ENCODE peak calls at places on chromosomes 4 and X, in ten cellular contexts. G, F, P, I, A, K, S, M, B and Y are unnamed samples.

GRCh38 chr4:176690716-176691115 is 102.0 kb downstream of the VEGFC start:
- DNase-seq in A (no peak), F (no peak), I (no peak), S (no peak), B (no peak), P (no peak), M (no peak), K (no peak), G (no peak), Y (no peak)

GRCh38 chrX:2468406-2469195 is 32.2 kb downstream of the DHRSX start:
- DNase-seq in B (no peak), I (no peak), A (no peak), F (no peak), K (no peak), G (no peak), S (no peak), P (no peak), M (no peak), Y (no peak)

GRCh38 chr4:116872308-116872707 is 213.1 kb downstream of the TRAM1L1 start:
- DNase-seq in A (no peak), F (no peak), I (no peak), G (no peak), K (no peak), P (no peak), M (no peak), S (no peak), B (no peak), Y (no peak)

GRCh38 chrX:56803849-56804681 is 75.0 kb downstream of the NBDY start:
- DNase-seq in S (no peak), M (no peak), A (no peak), B (peak; percentile 10), F (peak; percentile 55), I (no peak), P (no peak), G (no peak), K (no peak), Y (no peak)

GRCh38 chr4:155371432-155372043 is 5.2 kb downstream of the MAP9 start:
- DNase-seq in G (no peak), S (peak; percentile 14), I (peak; percentile 60), A (no peak), K (peak; percentile 10), F (no peak), M (no peak), B (no peak), P (no peak), Y (no peak)

GRCh38 chr4:110501826-110502225 is 25.9 kb downstream of the ENPEP start:
- DNase-seq in K (no peak), A (no peak), I (peak; percentile 42), G (no peak), P (no peak), B (no peak), M (no peak), S (no peak), F (no peak), Y (no peak)

GRCh38 chr4:77360451-77360850 is 203.4 kb downstream of the CCNG2 start:
- DNase-seq in M (no peak), S (peak; percentile 3), I (no peak), B (no peak), G (no peak), P (no peak), K (no peak), F (no peak), A (no peak), Y (no peak)

GRCh38 chr4:81631958-81632439 is 160.3 kb upstream of the RASGEF1B start:
- DNase-seq in M (no peak), K (no peak), G (no peak), A (no peak), S (no peak), B (no peak), F (no peak), I (peak; percentile 81), P (no peak), Y (no peak)

GRCh38 chr4:124564121-124564520 is 148.4 kb downstream of the ANKRD50 start:
- DNase-seq in A (no peak), F (no peak), I (no peak), K (no peak), B (no peak), G (no peak), P (no peak), S (no peak), M (no peak), Y (no peak)

GRCh38 chr4:162891788-162892707 is 274.6 kb downstream of the NAF1 start:
- DNase-seq in B (no peak), M (no peak), K (no peak), I (no peak), P (no peak), G (no peak), A (no peak), S (no peak), F (no peak), Y (no peak)

GRCh38 chr4:110287130-110287529 is 88.7 kb upstream of the ELOVL6 start:
- DNase-seq in F (no peak), K (no peak), M (no peak), G (no peak), A (no peak), P (peak; percentile 24), B (no peak), I (peak; percentile 78), S (no peak), Y (no peak)

GRCh38 chr4:153634737-153635353 is 49.2 kb upstream of the TLR2 start:
- DNase-seq in S (no peak), G (no peak), P (no peak), I (peak; percentile 60), A (no peak), M (no peak), B (no peak), K (no peak), F (no peak), Y (no peak)

GRCh38 chr4:174122705-174123104 is 160.8 kb downstream of the FBXO8 start:
- DNase-seq in F (no peak), S (no peak), I (peak; percentile 59), A (no peak), G (no peak), B (no peak), K (no peak), M (no peak), P (no peak), Y (no peak)

GRCh38 chr4:110165382-110166285 is 32.8 kb downstream of the ELOVL6 start:
- DNase-seq in G (no peak), F (no peak), I (peak; percentile 59), B (no peak), K (peak; percentile 64), P (no peak), A (no peak), M (no peak), S (no peak), Y (no peak)

GRCh38 chrX:55056820-55057690 is 17.8 kb upstream of the PAGE2B start:
- DNase-seq in S (peak; percentile 20), A (no peak), B (no peak), I (peak; percentile 56), G (no peak), P (no peak), M (no peak), F (no peak), K (peak; percentile 61), Y (no peak)

GRCh38 chr4:15234585-15235126 is 193.2 kb upstream of the C1QTNF7 start:
- DNase-seq in G (no peak), F (no peak), I (peak; percentile 92), S (no peak), M (no peak), A (no peak), B (no peak), P (peak; percentile 6), K (no peak), Y (no peak)

GRCh38 chrX:131073607-131074006 is 15.5 kb downstream of the ARHGAP36 start:
- DNase-seq in P (no peak), B (no peak), S (no peak), K (no peak), G (no peak), A (no peak), M (no peak), I (no peak), F (no peak), Y (no peak)

GRCh38 chrX:33336783-33337182 is 125.4 kb upstream of the DMD start:
- DNase-seq in M (no peak), P (no peak), K (no peak), A (no peak), I (peak; percentile 25), B (peak; percentile 14), F (no peak), S (peak; percentile 26), G (no peak), Y (no peak)

GRCh38 chr4:184417802-184418511 is 56.4 kb downstream of the IRF2 start:
- DNase-seq in K (no peak), P (peak; percentile 54), I (peak; percentile 72), M (no peak), S (no peak), F (no peak), A (peak; percentile 13), B (no peak), G (no peak), Y (no peak)

GRCh38 chrX:155065035-155065734 is 5.8 kb downstream of the CMC4 start:
- DNase-seq in P (peak; percentile 30), M (no peak), S (no peak), A (no peak), G (no peak), I (peak; percentile 43), F (no peak), B (no peak), K (no peak), Y (no peak)

GRCh38 chr4:101835121-101835904 is 44.8 kb downstream of the BANK1 start:
- DNase-seq in G (no peak), B (no peak), S (peak; percentile 59), K (no peak), A (no peak), M (no peak), P (no peak), F (no peak), I (peak; percentile 69), Y (no peak)

GRCh38 chrX:13022926-13023325 is 21.5 kb downstream of the FAM9C start:
- DNase-seq in G (no peak), M (no peak), B (no peak), P (no peak), I (no peak), S (no peak), A (no peak), K (no peak), F (no peak), Y (no peak)

GRCh38 chr4:48194986-48195773 is 61.1 kb upstream of the TXK start:
- DNase-seq in B (no peak), K (no peak), A (no peak), G (no peak), F (no peak), P (no peak), I (no peak), M (no peak), S (peak; percentile 60), Y (no peak)

GRCh38 chrX:134388161-134389109 is 71.5 kb upstream of the HPRT1 start:
- DNase-seq in A (no peak), K (no peak), B (no peak), S (no peak), P (no peak), I (no peak), M (no peak), F (no peak), G (no peak), Y (no peak)

GRCh38 chr4:184792950-184793555 is 32.7 kb downstream of the ACSL1 start:
- DNase-seq in B (no peak), K (no peak), I (peak; percentile 91), A (no peak), P (peak; percentile 63), S (no peak), F (no peak), M (no peak), G (no peak), Y (no peak)

GRCh38 chrX:68238568-68238967 is 194.7 kb downstream of the OPHN1 start:
- DNase-seq in M (no peak), G (no peak), S (no peak), B (no peak), K (no peak), I (no peak), P (no peak), F (no peak), A (no peak), Y (no peak)

GRCh38 chrX:9729161-9729885 is 36.3 kb downstream of the GPR143 start:
- DNase-seq in I (no peak), K (no peak), S (no peak), A (no peak), G (no peak), B (no peak), F (no peak), M (no peak), P (no peak), Y (no peak)

GRCh38 chrX:13223868-13224555 is 95.8 kb downstream of the ATXN3L start:
- DNase-seq in K (no peak), G (no peak), M (no peak), S (peak; percentile 16), B (peak; percentile 12), I (peak; percentile 89), P (no peak), F (no peak), A (no peak), Y (no peak)